ENCODE peak calls at places on chromosomes 3 and 15, in eight cellular contexts. D is GM06990; G is lung; W is adipocyte; U is fibroblast of lung; E is kidney epithelial cell; S is CD8-positive, alpha-beta T cell; F is CD4-positive, alpha-beta memory T cell. K is an unnamed sample.

GRCh38 chr3:47867451-47868017 is 64.6 kb downstream of the DHX30 start:
- DNase-seq in D (no peak), E (no peak), U (no peak), F (no peak), W (no peak), S (no peak), G (no peak), K (no peak)

GRCh38 chr3:117404756-117405155 is 695.2 kb downstream of the TUSC7 start:
- DNase-seq in D (no peak), G (no peak), E (no peak), U (no peak), W (peak; percentile 20), F (no peak), S (no peak), K (no peak)

GRCh38 chr3:72316501-72317279 is 531.6 kb downstream of the SHQ1 start:
- DNase-seq in U (no peak), S (no peak), G (no peak), F (no peak), W (no peak), D (no peak), E (no peak), K (no peak)

GRCh38 chr15:80747317-80748053 is 31.7 kb upstream of the CEMIP start:
- DNase-seq in E (no peak), S (no peak), G (no peak), F (no peak), U (no peak), D (no peak), W (no peak), K (no peak)

GRCh38 chr15:64857421-64857820 is 15.7 kb downstream of the PLEKHO2 start:
- DNase-seq in G (no peak), E (peak; percentile 72), D (no peak), S (no peak), W (peak; percentile 77), F (no peak), U (peak; percentile 76), K (peak; percentile 68)

GRCh38 chr3:98573231-98573728 is 20.1 kb downstream of the CPOX start:
- DNase-seq in U (peak; percentile 54), G (no peak), W (peak; percentile 57), E (no peak), S (no peak), F (peak; percentile 50), D (no peak), K (peak; percentile 47)

GRCh38 chr15:59998256-59999063 is 5.7 kb upstream of the FOXB1 start:
- DNase-seq in E (no peak), F (no peak), G (no peak), D (no peak), S (no peak), W (no peak), U (no peak), K (no peak)

GRCh38 chr3:104629038-104629437 is 737.7 kb upstream of the ALCAM start:
- DNase-seq in W (peak; percentile 77), E (peak; percentile 29), D (no peak), U (peak; percentile 79), G (no peak), F (no peak), S (no peak), K (peak; percentile 90)

GRCh38 chr3:119582178-119582577 is 2.9 kb downstream of the ADPRH start:
- DNase-seq in G (no peak), S (no peak), W (no peak), U (no peak), E (peak; percentile 63), F (no peak), D (no peak), K (peak; percentile 33)

GRCh38 chr3:168416446-168416845 is 320.7 kb upstream of the GOLIM4 start:
- DNase-seq in S (no peak), W (no peak), D (no peak), G (no peak), E (no peak), U (no peak), F (no peak), K (no peak)

GRCh38 chr3:137263982-137264777 is 306.4 kb downstream of the IL20RB start:
- DNase-seq in E (no peak), W (no peak), U (no peak), G (no peak), D (no peak), F (no peak), S (no peak), K (no peak)

DNA sequence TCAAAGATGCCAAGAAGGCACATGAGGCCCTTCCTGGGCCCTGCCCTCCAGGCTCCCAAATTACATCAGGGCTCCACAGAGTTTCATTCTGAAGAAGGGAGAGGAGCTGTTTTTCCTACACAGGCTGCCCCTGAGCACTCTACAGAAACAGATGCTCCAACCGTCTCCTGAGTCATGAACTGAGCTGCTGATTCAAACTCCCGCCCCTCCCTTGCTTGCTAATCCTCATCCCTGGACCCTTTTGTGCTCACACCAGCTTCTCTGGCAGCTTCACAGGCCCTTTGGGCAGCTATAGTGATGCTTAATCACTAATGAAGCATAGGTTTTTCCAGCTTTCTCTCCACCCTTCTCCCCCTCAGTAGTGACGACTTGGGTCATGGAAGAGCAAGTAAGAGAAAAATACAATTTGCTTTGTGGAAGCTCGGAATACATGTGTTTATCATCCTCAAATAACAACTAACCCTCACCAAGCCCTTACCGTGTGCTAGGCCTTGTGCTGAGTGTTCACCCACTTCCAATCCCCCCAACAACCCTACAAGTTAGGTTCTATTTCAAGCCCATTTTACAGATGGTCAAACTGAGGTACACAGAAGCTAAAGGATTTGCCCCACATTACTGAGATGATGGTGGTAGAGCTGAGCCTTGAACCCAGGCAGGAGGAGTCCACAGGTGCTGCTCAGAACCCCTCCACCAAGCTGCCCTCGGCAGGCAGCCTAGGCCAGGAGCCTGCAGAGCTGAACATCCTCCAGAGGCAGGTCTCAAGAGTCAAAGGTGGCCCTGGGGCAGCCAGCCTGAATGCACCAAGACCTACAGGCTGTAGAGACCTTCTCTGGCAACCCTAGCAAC is 21.9 kb downstream of the MEGF11 start:
- DNase-seq in W (no peak), G (no peak), E (no peak), S (no peak), U (no peak), D (no peak), F (no peak), K (peak; percentile 10)
- H3K27me3 ChIP-seq in W (peaks cover 19% of the 10 kb centered on the region), G (no peaks in the 10 kb centered on the region), E (peaks cover 2% of the 10 kb centered on the region), S (no peaks in the 10 kb centered on the region), U (peaks cover 9% of the 10 kb centered on the region), D (no peaks in the 10 kb centered on the region), F (no peaks in the 10 kb centered on the region), K (peaks cover 9% of the 10 kb centered on the region)

DNA sequence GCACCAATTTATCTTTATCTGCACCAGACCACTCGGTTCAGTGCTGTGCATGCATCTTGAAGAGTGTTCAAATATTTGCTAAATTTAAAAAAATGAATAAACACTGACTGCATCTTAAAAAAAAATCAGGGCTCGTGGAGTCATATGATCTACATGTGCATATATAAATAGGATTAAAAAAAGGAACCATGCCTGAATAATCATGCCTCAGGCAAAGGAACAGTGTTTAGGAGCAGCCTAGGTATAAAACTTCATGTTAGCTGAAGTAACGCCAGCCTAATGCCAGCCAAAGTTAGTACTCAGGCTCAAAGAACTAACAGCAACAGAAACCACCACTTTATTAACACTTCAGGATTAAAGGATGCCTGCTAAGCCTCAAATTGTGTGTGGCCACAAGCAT is 9.5 kb downstream of the ABCC5 start:
- DNase-seq in U (no peak), E (no peak), F (no peak), S (no peak), W (no peak), D (no peak), G (no peak), K (peak; percentile 66)
- H3K36me3 ChIP-seq in U (no peaks in the 10 kb centered on the region), E (no peaks in the 10 kb centered on the region), F (no peaks in the 10 kb centered on the region), S (no peaks in the 10 kb centered on the region), W (peaks cover 27% of the 10 kb centered on the region), D (no peaks in the 10 kb centered on the region), G (no peaks in the 10 kb centered on the region), K (peaks cover 6% of the 10 kb centered on the region)

GRCh38 chr15:75659141-75659771 is 11.5 kb downstream of the SNX33 start:
- DNase-seq in F (no peak), U (no peak), W (no peak), G (no peak), S (no peak), D (no peak), E (no peak), K (no peak)

GRCh38 chr15:75659928-75660645 is 12.4 kb downstream of the SNX33 start:
- DNase-seq in E (no peak), D (no peak), G (no peak), U (no peak), F (no peak), S (no peak), W (no peak), K (peak; percentile 34)

GRCh38 chr15:75661779-75662140 is 14.0 kb downstream of the SNX33 start:
- DNase-seq in W (no peak), U (no peak), S (no peak), E (no peak), F (no peak), D (no peak), G (no peak), K (no peak)

GRCh38 chr15:75662823-75663519 is 15.3 kb downstream of the SNX33 start:
- DNase-seq in F (no peak), G (no peak), W (no peak), S (no peak), U (no peak), D (no peak), E (no peak), K (no peak)

DNA sequence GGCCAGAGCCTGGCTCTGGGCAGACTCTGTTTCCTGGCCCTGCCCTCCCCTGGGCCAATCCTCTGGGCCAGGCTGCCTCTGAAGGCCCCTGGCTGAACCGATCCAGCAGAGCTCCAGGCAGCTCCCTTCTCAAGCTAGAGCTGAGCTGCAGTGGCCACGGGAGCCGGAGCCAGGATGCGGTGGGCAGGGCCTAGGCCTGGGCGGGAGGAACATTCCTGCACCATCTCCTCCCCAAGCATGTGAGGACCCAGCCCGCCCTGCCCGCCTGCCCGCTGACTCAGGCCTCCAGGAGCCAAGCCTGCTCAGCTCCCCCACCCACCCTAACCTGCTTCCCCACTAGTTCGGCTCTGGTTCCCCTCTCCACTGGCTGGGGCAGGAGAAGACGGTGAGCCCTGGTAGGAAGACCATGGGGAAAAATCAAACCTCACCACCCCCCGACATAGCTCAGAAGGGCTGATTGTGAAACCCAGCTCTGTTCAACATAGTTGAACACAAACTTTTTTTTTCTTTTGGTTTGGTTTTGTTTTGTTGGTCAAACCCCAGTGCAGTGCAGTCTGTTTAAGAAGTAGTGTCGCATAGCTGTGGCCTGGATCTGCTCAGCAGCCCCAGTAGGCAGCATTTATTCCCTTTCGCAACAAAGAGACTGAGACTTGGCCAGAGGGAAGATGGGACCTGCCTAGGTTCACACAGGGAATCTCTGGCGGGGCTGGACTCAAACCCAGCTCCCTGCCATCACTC is 13.5 kb downstream of the SNX33 start:
- DNase-seq in S (no peak), D (no peak), F (no peak), U (peak; percentile 91), E (peak; percentile 72), W (peak; percentile 97), G (peak; percentile 90), K (peak; percentile 90)
- H3K4me3 ChIP-seq in S (no peak overlapping the region), D (no peak overlapping the region), F (no peak overlapping the region), U (peak overlapping the region; percentile 32), E (no peak overlapping the region), W (peak overlapping the region; percentile 52), G (no peak overlapping the region), K (no peak overlapping the region)

GRCh38 chr3:25472153-25472552 is 44.1 kb downstream of the RARB start:
- DNase-seq in W (no peak), S (no peak), U (no peak), E (no peak), D (no peak), F (no peak), G (no peak), K (no peak)
- H3K27me3 ChIP-seq in W (no peaks in the 10 kb centered on the region), S (no peaks in the 10 kb centered on the region), U (no peaks in the 10 kb centered on the region), E (no peaks in the 10 kb centered on the region), D (no peaks in the 10 kb centered on the region), F (no peaks in the 10 kb centered on the region), G (no peaks in the 10 kb centered on the region), K (no peaks in the 10 kb centered on the region)

K was measured in bronchial epithelial cell.